ENCODE peak calls at places on chromosomes 4 and X, in eight cellular contexts. A is astrocyte; P is effector CD4-positive, alpha-beta T cell; Y is omental fat pad; Q is CD4-positive, alpha-beta T cell; K is left ventricle myocardium superior; O is HFF-Myc; W is activated T-cell treated with anti-CD3 and anti-CD28 coated beads for 24 hours. G is an unnamed sample.

GRCh38 chr4:181661090-181661489 is 582.1 kb upstream of the TENM3 start:
- DNase-seq in P (no peak), A (peak; percentile 87), Y (no peak), Q (no peak), K (no peak), W (no peak), O (no peak), G (no peak)

GRCh38 chr4:149638073-149638472 is 177.6 kb downstream of the IQCM start:
- DNase-seq in P (no peak), Q (no peak), A (peak; percentile 73), O (peak; percentile 4), K (no peak), Y (no peak), W (no peak), G (no peak)

GRCh38 chr4:56662782-56663468 is 18.2 kb downstream of the HOPX start:
- DNase-seq in K (no peak), Y (no peak), P (no peak), A (no peak), Q (no peak), O (no peak), W (no peak), G (no peak)

GRCh38 chr4:106698621-106699195 is 330.1 kb upstream of the GIMD1 start:
- DNase-seq in O (no peak), Q (no peak), K (no peak), W (no peak), P (no peak), A (no peak), Y (no peak), G (no peak)

GRCh38 chr4:113270520-113271319 is 221.3 kb downstream of the ANK2 start:
- DNase-seq in O (no peak), Q (no peak), K (no peak), W (no peak), P (no peak), A (no peak), Y (no peak), G (no peak)

GRCh38 chrX:40755291-40756249 is 20.2 kb upstream of the MED14 start:
- DNase-seq in W (no peak), P (no peak), A (peak; percentile 44), Q (no peak), O (no peak), Y (no peak), K (peak; percentile 74), G (no peak)

GRCh38 chr4:73129319-73129718 is 59.8 kb upstream of the COX18 start:
- DNase-seq in W (no peak), A (no peak), Q (no peak), Y (no peak), P (no peak), K (no peak), O (no peak), G (no peak)

GRCh38 chrX:14029425-14030247 is at the start of gene GEMIN8:
- DNase-seq in O (no peak), Q (peak; percentile 73), A (peak; percentile 86), W (peak; percentile 78), K (peak; percentile 92), Y (peak; percentile 35), P (peak; percentile 88), G (peak; percentile 97)

GRCh38 chr4:80264825-80265224 is 1.6 kb upstream of the FGF5 start:
- DNase-seq in A (no peak), P (no peak), O (no peak), W (no peak), K (no peak), Q (no peak), Y (no peak), G (no peak)

GRCh38 chrX:46637937-46638336 is 64.4 kb downstream of the CHST7 start:
- DNase-seq in O (no peak), Y (no peak), A (peak; percentile 33), K (no peak), W (no peak), P (no peak), Q (no peak), G (no peak)

GRCh38 chrX:49756692-49757091 is 60.9 kb upstream of the PAGE1 start:
- DNase-seq in K (no peak), O (no peak), W (no peak), Y (no peak), A (no peak), Q (no peak), P (no peak), G (no peak)

GRCh38 chr4:47668810-47669408 is 169.0 kb downstream of the CORIN start:
- DNase-seq in P (no peak), W (no peak), Q (no peak), K (no peak), Y (no peak), O (peak; percentile 41), A (peak; percentile 36), G (no peak)

GRCh38 chr4:128793859-128794667 is 15.4 kb upstream of the JADE1 start:
- DNase-seq in Q (no peak), P (no peak), K (no peak), W (no peak), Y (no peak), O (no peak), A (no peak), G (no peak)

GRCh38 chr4:139552506-139552905 is 3.5 kb downstream of the SETD7 start:
- DNase-seq in O (no peak), P (no peak), Y (no peak), Q (no peak), K (no peak), W (no peak), A (peak; percentile 63), G (no peak)

GRCh38 chr4:13528823-13529129 is 15.5 kb downstream of the NKX3-2 start:
- DNase-seq in Q (no peak), W (no peak), O (no peak), K (no peak), P (no peak), A (no peak), Y (no peak), G (no peak)

GRCh38 chrX:151700581-151700980 is 5.3 kb downstream of the PRRG3 start:
- DNase-seq in O (no peak), A (no peak), Q (no peak), Y (no peak), P (no peak), W (no peak), K (no peak), G (no peak)

GRCh38 chr4:177237291-177237690 is 72.4 kb upstream of the NEIL3 start:
- DNase-seq in W (no peak), Y (no peak), O (no peak), P (no peak), Q (no peak), A (no peak), K (no peak), G (no peak)

GRCh38 chrX:72280210-72280882 is 3.3 kb upstream of the RPS4X start:
- DNase-seq in O (no peak), W (no peak), K (no peak), A (no peak), Y (no peak), P (no peak), Q (no peak), G (no peak)

GRCh38 chrX:17968367-17968766 is 107.3 kb upstream of the RAI2 start:
- DNase-seq in A (no peak), Q (no peak), P (no peak), O (no peak), W (no peak), K (no peak), Y (no peak), G (no peak)

GRCh38 chrX:259692-260355 is 21.4 kb upstream of the PLCXD1 start:
- DNase-seq in A (no peak), Y (no peak), O (no peak), Q (no peak), W (no peak), P (no peak), K (no peak), G (peak; percentile 52)

GRCh38 chr4:2079926-2080325 is 20.8 kb downstream of the NAT8L start:
- DNase-seq in W (no peak), A (no peak), Q (no peak), O (no peak), P (no peak), K (no peak), Y (no peak), G (no peak)

GRCh38 chr4:24753519-24753918 is 41.9 kb upstream of the SOD3 start:
- DNase-seq in W (no peak), K (no peak), O (no peak), Q (no peak), A (no peak), P (no peak), Y (no peak), G (no peak)

GRCh38 chr4:86974481-86975050 is 39.8 kb downstream of the AFF1 start:
- DNase-seq in Q (no peak), P (no peak), Y (no peak), O (no peak), A (no peak), K (no peak), W (no peak), G (no peak)

GRCh38 chr4:3305610-3306371 is 13.0 kb downstream of the RGS12 start:
- DNase-seq in Y (no peak), A (peak; percentile 32), Q (no peak), O (no peak), W (no peak), P (no peak), K (no peak), G (peak; percentile 37)

GRCh38 chrX:12138366-12139313 is at the start of gene FRMPD4:
- DNase-seq in O (no peak), K (peak; percentile 26), A (no peak), P (no peak), Q (no peak), Y (no peak), W (no peak), G (peak; percentile 58)

G was measured in kidney.